ENCODE peak calls at places on chromosomes 11 and 22, in nine cellular contexts. One of them, this sample, is unnamed.
A peak's percentile ranks its signal among the peaks of the same experiment; 100 is the strongest.

GRCh38 chr11:6497069-6497839 is at the start of gene DNHD1:
- DNase-seq in ovary: peak; percentile 48
- DNase-seq in Peyer's patch: no peak
- DNase-seq in tibial nerve: no peak
- DNase-seq in transverse colon: no peak
- DNase-seq in IMR-90: no peak
- DNase-seq in A549: no peak
- DNase-seq in heart left ventricle: no peak
- DNase-seq in body of pancreas: no peak
- DNase-seq in this sample: peak; percentile 78

GRCh38 chr22:21623402-21623970 is 6.3 kb downstream of the YDJC start:
- DNase-seq in ovary: no peak
- DNase-seq in Peyer's patch: no peak
- DNase-seq in tibial nerve: no peak
- DNase-seq in transverse colon: no peak
- DNase-seq in IMR-90: no peak
- DNase-seq in A549: no peak
- DNase-seq in heart left ventricle: no peak
- DNase-seq in body of pancreas: no peak
- DNase-seq in this sample: no peak

GRCh38 chr22:38869663-38870062 is 2.4 kb downstream of the CBX6 start:
- DNase-seq in ovary: peak; percentile 7
- DNase-seq in Peyer's patch: no peak
- DNase-seq in tibial nerve: no peak
- DNase-seq in transverse colon: no peak
- DNase-seq in IMR-90: no peak
- DNase-seq in A549: no peak
- DNase-seq in heart left ventricle: no peak
- DNase-seq in body of pancreas: no peak
- DNase-seq in this sample: peak; percentile 47

GRCh38 chr22:44753189-44754042 is 1.0 kb downstream of the ARHGAP8 start:
- DNase-seq in ovary: no peak
- DNase-seq in Peyer's patch: no peak
- DNase-seq in tibial nerve: no peak
- DNase-seq in transverse colon: no peak
- DNase-seq in IMR-90: peak; percentile 81
- DNase-seq in A549: no peak
- DNase-seq in heart left ventricle: no peak
- DNase-seq in body of pancreas: peak; percentile 61
- DNase-seq in this sample: no peak

GRCh38 chr22:38267086-38267485 is 5.7 kb downstream of the TMEM184B start:
- DNase-seq in ovary: no peak
- DNase-seq in Peyer's patch: no peak
- DNase-seq in tibial nerve: no peak
- DNase-seq in transverse colon: no peak
- DNase-seq in IMR-90: peak; percentile 31
- DNase-seq in A549: no peak
- DNase-seq in heart left ventricle: peak; percentile 80
- DNase-seq in body of pancreas: no peak
- DNase-seq in this sample: no peak

GRCh38 chr11:33668468-33668825 is 32.2 kb downstream of the C11orf91 start:
- DNase-seq in ovary: no peak
- DNase-seq in Peyer's patch: no peak
- DNase-seq in tibial nerve: no peak
- DNase-seq in transverse colon: no peak
- DNase-seq in IMR-90: no peak
- DNase-seq in A549: no peak
- DNase-seq in heart left ventricle: no peak
- DNase-seq in body of pancreas: no peak
- DNase-seq in this sample: no peak

GRCh38 chr22:44360686-44361381 is 48.1 kb upstream of the SHISAL1 start:
- DNase-seq in ovary: peak; percentile 57
- DNase-seq in Peyer's patch: no peak
- DNase-seq in tibial nerve: no peak
- DNase-seq in transverse colon: peak; percentile 17
- DNase-seq in IMR-90: peak; percentile 80
- DNase-seq in A549: peak; percentile 82
- DNase-seq in heart left ventricle: no peak
- DNase-seq in body of pancreas: no peak
- DNase-seq in this sample: peak; percentile 85

GRCh38 chr11:28447226-28447625 is 339.0 kb downstream of the METTL15 start:
- DNase-seq in ovary: no peak
- DNase-seq in Peyer's patch: no peak
- DNase-seq in tibial nerve: no peak
- DNase-seq in transverse colon: no peak
- DNase-seq in IMR-90: peak; percentile 61
- DNase-seq in A549: peak; percentile 6
- DNase-seq in heart left ventricle: no peak
- DNase-seq in body of pancreas: no peak
- DNase-seq in this sample: no peak

GRCh38 chr11:130397780-130398179 is 30.6 kb downstream of the ADAMTS8 start:
- DNase-seq in ovary: no peak
- DNase-seq in Peyer's patch: no peak
- DNase-seq in tibial nerve: no peak
- DNase-seq in transverse colon: no peak
- DNase-seq in IMR-90: no peak
- DNase-seq in A549: no peak
- DNase-seq in heart left ventricle: no peak
- DNase-seq in body of pancreas: no peak
- DNase-seq in this sample: no peak
- H3K4me3 ChIP-seq in ovary: no peak overlapping the region
- H3K4me3 ChIP-seq in Peyer's patch: no peak overlapping the region
- H3K4me3 ChIP-seq in tibial nerve: no peak overlapping the region
- H3K4me3 ChIP-seq in transverse colon: no peak overlapping the region
- H3K4me3 ChIP-seq in IMR-90: no peak overlapping the region
- H3K4me3 ChIP-seq in A549: no peak overlapping the region
- H3K4me3 ChIP-seq in heart left ventricle: no peak overlapping the region
- H3K4me3 ChIP-seq in body of pancreas: no peak overlapping the region
- H3K4me3 ChIP-seq in this sample: no peak overlapping the region

GRCh38 chr22:41625577-41625976 is 4.5 kb downstream of the XRCC6 start:
- DNase-seq in ovary: no peak
- DNase-seq in Peyer's patch: no peak
- DNase-seq in tibial nerve: no peak
- DNase-seq in transverse colon: no peak
- DNase-seq in IMR-90: no peak
- DNase-seq in A549: no peak
- DNase-seq in heart left ventricle: no peak
- DNase-seq in body of pancreas: no peak
- DNase-seq in this sample: no peak

GRCh38 chr22:41621911-41622179 is 750 bp downstream of the XRCC6 start:
- DNase-seq in ovary: no peak
- DNase-seq in Peyer's patch: no peak
- DNase-seq in tibial nerve: no peak
- DNase-seq in transverse colon: no peak
- DNase-seq in IMR-90: no peak
- DNase-seq in A549: no peak
- DNase-seq in heart left ventricle: no peak
- DNase-seq in body of pancreas: no peak
- DNase-seq in this sample: no peak

GRCh38 chr22:41621099-41621910 is at the start of gene XRCC6:
- DNase-seq in ovary: peak; percentile 100
- DNase-seq in Peyer's patch: peak; percentile 100
- DNase-seq in tibial nerve: peak; percentile 100
- DNase-seq in transverse colon: peak; percentile 100
- DNase-seq in IMR-90: peak; percentile 100
- DNase-seq in A549: peak; percentile 99
- DNase-seq in heart left ventricle: peak; percentile 100
- DNase-seq in body of pancreas: peak; percentile 100
- DNase-seq in this sample: peak; percentile 100

GRCh38 chr22:41620646-41621098 is at the start of gene DESI1:
- DNase-seq in ovary: no peak
- DNase-seq in Peyer's patch: no peak
- DNase-seq in tibial nerve: peak; percentile 24
- DNase-seq in transverse colon: no peak
- DNase-seq in IMR-90: no peak
- DNase-seq in A549: peak; percentile 47
- DNase-seq in heart left ventricle: no peak
- DNase-seq in body of pancreas: peak; percentile 46
- DNase-seq in this sample: no peak

DNA sequence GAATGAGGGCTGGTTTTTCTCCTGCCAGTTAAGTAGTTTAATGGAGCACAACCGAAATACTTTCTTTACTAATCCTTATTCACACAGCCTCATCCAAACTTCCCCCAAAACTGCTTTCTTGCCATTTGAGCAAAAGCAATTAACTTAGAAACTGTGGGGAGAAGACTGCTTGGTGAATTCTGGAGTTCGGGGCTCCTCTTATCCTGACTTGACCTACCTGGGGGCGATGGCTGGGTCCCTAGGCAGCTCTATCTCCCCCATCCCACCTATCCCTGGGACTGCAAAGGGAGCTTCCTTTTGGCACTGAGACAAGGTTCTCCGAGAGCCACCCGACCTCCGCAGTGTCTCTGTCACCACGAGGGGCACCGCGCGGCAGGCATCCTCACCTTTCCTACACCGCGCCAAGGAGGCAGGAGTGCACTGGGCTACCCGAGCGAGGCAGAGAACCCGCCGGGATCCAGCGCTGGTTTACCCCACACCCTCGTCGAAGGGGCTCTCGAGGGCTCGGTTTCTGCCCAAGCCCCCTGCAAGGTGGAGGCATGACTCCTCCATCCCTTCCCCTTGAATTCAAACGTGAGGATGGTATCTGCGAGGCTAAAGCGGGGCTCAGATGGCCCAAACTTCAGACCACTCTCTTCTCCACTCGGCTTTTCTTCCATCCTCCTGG is 731 bp downstream of the DESI1 start:
- DNase-seq in ovary: peak; percentile 26
- DNase-seq in Peyer's patch: peak; percentile 49
- DNase-seq in tibial nerve: no peak
- DNase-seq in transverse colon: peak; percentile 64
- DNase-seq in IMR-90: no peak
- DNase-seq in A549: no peak
- DNase-seq in heart left ventricle: peak; percentile 42
- DNase-seq in body of pancreas: peak; percentile 45
- DNase-seq in this sample: peak; percentile 78
- TF ChIP-seq POLR2A in ovary: no peak
- TF ChIP-seq POLR2A in Peyer's patch: no peak
- TF ChIP-seq POLR2A in tibial nerve: no peak
- TF ChIP-seq POLR2A in transverse colon: no peak
- TF ChIP-seq POLR2A in IMR-90: no peak
- TF ChIP-seq POLR2A in A549: no peak
- TF ChIP-seq POLR2A in heart left ventricle: no peak
- TF ChIP-seq POLR2A in body of pancreas: no peak
- TF ChIP-seq POLR2A in this sample: no peak

GRCh38 chr22:46561435-46561905 is 24.1 kb upstream of the CELSR1 start:
- DNase-seq in ovary: no peak
- DNase-seq in Peyer's patch: no peak
- DNase-seq in tibial nerve: no peak
- DNase-seq in transverse colon: no peak
- DNase-seq in IMR-90: peak; percentile 23
- DNase-seq in A549: peak; percentile 77
- DNase-seq in heart left ventricle: no peak
- DNase-seq in body of pancreas: no peak
- DNase-seq in this sample: no peak

GRCh38 chr22:46564084-46564714 is 26.8 kb upstream of the CELSR1 start:
- DNase-seq in ovary: no peak
- DNase-seq in Peyer's patch: no peak
- DNase-seq in tibial nerve: no peak
- DNase-seq in transverse colon: peak; percentile 71
- DNase-seq in IMR-90: no peak
- DNase-seq in A549: no peak
- DNase-seq in heart left ventricle: peak; percentile 38
- DNase-seq in body of pancreas: no peak
- DNase-seq in this sample: peak; percentile 69

GRCh38 chr22:46567471-46567870 is 30.1 kb upstream of the CELSR1 start:
- DNase-seq in ovary: no peak
- DNase-seq in Peyer's patch: no peak
- DNase-seq in tibial nerve: no peak
- DNase-seq in transverse colon: no peak
- DNase-seq in IMR-90: no peak
- DNase-seq in A549: no peak
- DNase-seq in heart left ventricle: no peak
- DNase-seq in body of pancreas: no peak
- DNase-seq in this sample: no peak

GRCh38 chr22:46560696-46561295 is 23.4 kb upstream of the CELSR1 start:
- DNase-seq in ovary: no peak
- DNase-seq in Peyer's patch: no peak
- DNase-seq in tibial nerve: no peak
- DNase-seq in transverse colon: no peak
- DNase-seq in IMR-90: no peak
- DNase-seq in A549: no peak
- DNase-seq in heart left ventricle: no peak
- DNase-seq in body of pancreas: no peak
- DNase-seq in this sample: no peak

GRCh38 chr22:46563381-46564083 is 26.1 kb upstream of the CELSR1 start:
- DNase-seq in ovary: peak; percentile 48
- DNase-seq in Peyer's patch: peak; percentile 81
- DNase-seq in tibial nerve: peak; percentile 64
- DNase-seq in transverse colon: peak; percentile 92
- DNase-seq in IMR-90: peak; percentile 37
- DNase-seq in A549: peak; percentile 68
- DNase-seq in heart left ventricle: peak; percentile 80
- DNase-seq in body of pancreas: peak; percentile 80
- DNase-seq in this sample: peak; percentile 81
- H3K4me3 ChIP-seq in ovary: no peak overlapping the region
- H3K4me3 ChIP-seq in Peyer's patch: peak overlapping the region; percentile 37
- H3K4me3 ChIP-seq in tibial nerve: no peak overlapping the region
- H3K4me3 ChIP-seq in transverse colon: no peak overlapping the region
- H3K4me3 ChIP-seq in IMR-90: no peak overlapping the region
- H3K4me3 ChIP-seq in A549: no peak overlapping the region
- H3K4me3 ChIP-seq in heart left ventricle: no peak overlapping the region
- H3K4me3 ChIP-seq in body of pancreas: no peak overlapping the region
- H3K4me3 ChIP-seq in this sample: no peak overlapping the region

GRCh38 chr22:33919591-33920501 is at the start of gene LARGE1:
- DNase-seq in ovary: peak; percentile 31
- DNase-seq in Peyer's patch: peak; percentile 41
- DNase-seq in tibial nerve: peak; percentile 15
- DNase-seq in transverse colon: peak; percentile 67
- DNase-seq in IMR-90: peak; percentile 20
- DNase-seq in A549: peak; percentile 3
- DNase-seq in heart left ventricle: peak; percentile 43
- DNase-seq in body of pancreas: peak; percentile 65
- DNase-seq in this sample: peak; percentile 79

GRCh38 chr22:33923033-33923432 is 2.8 kb upstream of the LARGE1 start:
- DNase-seq in ovary: no peak
- DNase-seq in Peyer's patch: no peak
- DNase-seq in tibial nerve: no peak
- DNase-seq in transverse colon: no peak
- DNase-seq in IMR-90: peak; percentile 28
- DNase-seq in A549: no peak
- DNase-seq in heart left ventricle: no peak
- DNase-seq in body of pancreas: no peak
- DNase-seq in this sample: no peak

GRCh38 chr22:33922268-33922667 is 2.0 kb upstream of the LARGE1 start:
- DNase-seq in ovary: peak; percentile 52
- DNase-seq in Peyer's patch: peak; percentile 29
- DNase-seq in tibial nerve: no peak
- DNase-seq in transverse colon: peak; percentile 39
- DNase-seq in IMR-90: peak; percentile 34
- DNase-seq in A549: no peak
- DNase-seq in heart left ventricle: peak; percentile 29
- DNase-seq in body of pancreas: peak; percentile 46
- DNase-seq in this sample: peak; percentile 80

GRCh38 chr22:33921576-33922181 is 1.4 kb upstream of the LARGE1 start:
- DNase-seq in ovary: peak; percentile 76
- DNase-seq in Peyer's patch: peak; percentile 46
- DNase-seq in tibial nerve: peak; percentile 33
- DNase-seq in transverse colon: peak; percentile 59
- DNase-seq in IMR-90: peak; percentile 60
- DNase-seq in A549: peak; percentile 17
- DNase-seq in heart left ventricle: peak; percentile 73
- DNase-seq in body of pancreas: peak; percentile 53
- DNase-seq in this sample: peak; percentile 86

DNA sequence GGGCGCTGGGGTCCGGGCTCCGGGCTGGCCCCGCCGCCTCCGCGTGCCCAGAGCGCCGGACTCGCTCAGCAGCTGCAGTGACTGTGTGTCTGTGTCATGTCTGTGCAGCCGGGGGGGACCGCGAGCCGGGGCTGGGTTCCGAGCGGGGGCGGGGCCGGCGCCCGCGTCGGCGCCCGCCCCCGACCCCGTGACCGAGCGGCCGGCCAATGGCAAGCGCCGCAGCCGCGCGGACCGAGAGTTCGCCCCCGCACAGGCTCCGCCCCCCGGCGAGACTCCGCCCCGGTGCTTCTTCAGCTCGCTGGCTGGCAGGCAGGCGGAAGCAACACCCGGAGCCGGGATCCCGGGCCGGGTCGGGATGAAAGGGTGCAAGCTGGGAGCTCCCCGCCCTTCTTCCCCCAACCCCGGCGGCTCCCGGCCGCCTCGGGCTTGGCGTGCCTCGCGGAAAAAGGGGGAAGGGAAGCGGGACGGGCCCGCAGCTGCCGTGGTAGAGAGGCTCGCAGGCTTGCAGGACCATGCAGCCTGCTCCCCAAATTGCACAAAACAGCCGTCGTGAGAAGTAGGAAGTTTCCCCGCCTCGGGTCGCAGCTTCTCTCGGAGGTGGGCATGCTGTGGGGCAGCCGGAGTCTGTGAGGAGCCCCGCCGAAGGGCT is 775 bp upstream of the LARGE1 start:
- DNase-seq in ovary: peak; percentile 98
- DNase-seq in Peyer's patch: peak; percentile 94
- DNase-seq in tibial nerve: peak; percentile 97
- DNase-seq in transverse colon: peak; percentile 99
- DNase-seq in IMR-90: peak; percentile 94
- DNase-seq in A549: peak; percentile 85
- DNase-seq in heart left ventricle: peak; percentile 99
- DNase-seq in body of pancreas: peak; percentile 98
- DNase-seq in this sample: peak; percentile 99
- TF ChIP-seq POLR2A in ovary: peak; percentile 37
- TF ChIP-seq POLR2A in Peyer's patch: peak; percentile 86
- TF ChIP-seq POLR2A in tibial nerve: peak; percentile 86
- TF ChIP-seq POLR2A in transverse colon: peak; percentile 25
- TF ChIP-seq POLR2A in IMR-90: peak; percentile 80
- TF ChIP-seq POLR2A in A549: peak; percentile 73
- TF ChIP-seq POLR2A in heart left ventricle: peak; percentile 78
- TF ChIP-seq POLR2A in body of pancreas: peak; percentile 72
- TF ChIP-seq POLR2A in this sample: no peak